ENCODE peak calls at places on chromosomes 11 and 22, in four cellular contexts. D is thyroid gland, T is esophagus muscularis mucosa, C is gastrocnemius medialis. L is an unnamed sample.

GRCh38 chr11:112797653-112798293 is 163.4 kb upstream of the NCAM1 start:
- DNase-seq in C (peak; percentile 46), T (no peak), D (peak; percentile 90), L (no peak)

GRCh38 chr11:132307309-132308020 is 937.0 kb downstream of the NTM start:
- DNase-seq in T (no peak), D (no peak), C (peak; percentile 54), L (no peak)

GRCh38 chr22:49979587-49980264 is 19.2 kb downstream of the PIM3 start:
- DNase-seq in C (no peak), D (peak; percentile 49), T (no peak), L (no peak)

GRCh38 chr11:77191429-77191822 is 63.4 kb downstream of the MYO7A start:
- DNase-seq in D (peak; percentile 31), T (no peak), C (no peak), L (no peak)

GRCh38 chr11:117017456-117017855 is 80.8 kb downstream of the SIK3 start:
- DNase-seq in T (no peak), D (no peak), C (no peak), L (no peak)

GRCh38 chr11:47466701-47467250 is 17.8 kb upstream of the RAPSN start:
- DNase-seq in C (no peak), D (peak; percentile 57), T (no peak), L (no peak)

GRCh38 chr11:16117989-16118810 is 238.1 kb downstream of the SOX6 start:
- DNase-seq in T (no peak), C (peak; percentile 55), D (no peak), L (no peak)

GRCh38 chr11:67288452-67289225 is 464 bp upstream of the ANKRD13D start:
- DNase-seq in D (peak; percentile 86), T (peak; percentile 98), C (peak; percentile 76), L (peak; percentile 50)

GRCh38 chr11:10351768-10352641 is 47.1 kb downstream of the ADM start:
- DNase-seq in C (peak; percentile 50), D (peak; percentile 60), T (peak; percentile 93), L (no peak)

GRCh38 chr11:73972187-73972586 is 10.5 kb downstream of the UCP2 start:
- DNase-seq in D (no peak), T (no peak), C (no peak), L (no peak)

GRCh38 chr11:91446267-91446666 is 778.4 kb upstream of the FAT3 start:
- DNase-seq in T (no peak), D (no peak), C (no peak), L (no peak)

GRCh38 chr22:19943665-19944026 is 2.0 kb upstream of the TXNRD2 start:
- DNase-seq in C (no peak), T (no peak), D (no peak), L (no peak)

GRCh38 chr11:88231894-88232482 is 56.7 kb upstream of the RAB38 start:
- DNase-seq in T (no peak), C (no peak), D (no peak), L (no peak)

GRCh38 chr11:10308208-10308954 is 3.5 kb downstream of the ADM start:
- DNase-seq in D (no peak), T (no peak), C (no peak), L (no peak)

GRCh38 chr11:67054851-67055523 is 1.7 kb upstream of the RHOD start:
- DNase-seq in C (peak; percentile 73), D (no peak), T (no peak), L (no peak)

GRCh38 chr22:36619797-36620390 is 83.7 kb downstream of the CACNG2 start:
- DNase-seq in D (no peak), T (no peak), C (no peak), L (no peak)

GRCh38 chr11:17722000-17722643 is 2.8 kb downstream of the MYOD1 start:
- DNase-seq in C (peak; percentile 76), D (no peak), T (no peak), L (no peak)

GRCh38 chr11:17720796-17721171 is 1.4 kb downstream of the MYOD1 start:
- DNase-seq in C (peak; percentile 63), D (no peak), T (no peak), L (no peak)

GRCh38 chr11:17725174-17725573 is 5.8 kb downstream of the MYOD1 start:
- DNase-seq in D (no peak), T (no peak), C (no peak), L (no peak)

GRCh38 chr11:17721242-17721999 is 2.0 kb downstream of the MYOD1 start:
- DNase-seq in C (no peak), D (no peak), T (no peak), L (no peak)

DNA sequence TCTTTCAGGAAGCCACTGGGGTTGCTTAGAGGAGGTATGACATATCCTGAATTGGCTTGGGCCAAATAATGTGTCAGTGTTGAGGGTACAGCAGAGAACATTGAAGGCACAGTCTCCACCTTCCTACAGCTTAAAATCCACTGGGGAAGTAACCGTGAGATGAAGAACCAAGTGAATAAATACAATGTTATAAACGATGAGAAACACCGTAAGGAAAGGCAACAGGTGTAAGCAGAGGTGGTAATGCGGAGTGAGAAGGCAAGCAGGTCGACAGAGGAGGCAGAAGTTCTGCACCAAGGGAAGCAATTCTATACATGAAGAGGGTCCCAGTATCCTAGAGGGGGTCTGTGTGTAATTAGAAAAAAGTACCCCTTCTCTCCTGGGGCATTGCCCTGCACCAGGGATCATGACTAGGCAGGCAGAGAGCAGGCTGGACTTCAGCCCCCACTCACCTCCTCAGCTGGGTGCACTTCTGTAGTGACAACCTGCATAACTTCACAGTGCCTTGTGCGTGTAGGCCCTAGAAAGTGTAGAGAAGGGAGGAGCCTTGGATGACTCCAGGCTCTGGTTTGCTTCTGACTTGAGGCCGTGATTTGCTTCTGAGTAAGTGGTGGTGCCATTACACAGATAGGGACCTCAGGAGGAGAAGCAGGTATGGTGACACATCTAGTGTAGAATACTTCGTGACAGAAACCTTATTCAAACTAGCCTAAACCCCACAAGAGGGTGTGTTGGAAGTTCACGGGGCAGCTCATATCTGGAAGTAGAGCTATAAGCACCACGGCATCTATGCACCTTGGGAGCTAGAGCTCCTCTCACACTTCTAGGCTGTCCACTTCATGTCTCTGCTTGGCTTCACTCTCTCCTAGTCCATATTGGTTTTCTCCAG is 4.9 kb downstream of the MYOD1 start:
- DNase-seq in D (no peak), C (no peak), T (no peak), L (no peak)
- TF ChIP-seq POLR2A in D (no peak), C (no peak), T (no peak), L (no peak)

DNA sequence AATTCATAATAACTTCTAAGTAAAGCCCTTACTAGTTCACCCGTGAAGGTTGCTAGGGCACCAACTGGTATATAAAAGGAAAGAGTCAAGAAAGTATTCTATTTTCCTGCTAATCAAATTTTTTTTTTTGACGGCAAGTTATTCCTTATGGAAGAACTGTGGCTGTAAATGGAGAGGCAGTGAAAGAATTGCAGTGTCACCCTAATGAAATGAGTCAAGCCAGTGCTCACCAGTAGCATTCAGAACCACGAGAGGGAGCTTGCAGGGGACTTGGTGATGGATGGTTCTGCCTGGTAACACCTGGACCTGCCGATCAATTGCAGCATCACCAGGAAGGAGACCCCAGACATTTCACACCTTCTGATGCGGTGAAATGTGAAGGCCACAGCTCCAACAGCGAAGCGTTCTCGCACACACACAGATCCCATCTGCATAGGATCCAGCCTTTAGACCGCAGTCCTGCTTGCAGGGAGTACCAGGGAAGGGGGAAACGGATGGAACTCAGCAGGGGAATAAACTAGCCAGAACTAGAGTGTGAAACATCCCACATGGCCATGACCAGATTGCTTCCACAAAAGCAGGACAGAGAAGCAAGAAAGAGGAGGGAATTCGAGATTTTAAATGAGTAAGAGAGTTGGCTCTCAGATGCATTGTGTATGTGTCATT is 326.2 kb downstream of the TBC1D22A start:
- DNase-seq in C (no peak), T (no peak), D (no peak), L (no peak)
- TF ChIP-seq CTCF in C (no peak), T (no peak), D (no peak), L (no peak)

DNA sequence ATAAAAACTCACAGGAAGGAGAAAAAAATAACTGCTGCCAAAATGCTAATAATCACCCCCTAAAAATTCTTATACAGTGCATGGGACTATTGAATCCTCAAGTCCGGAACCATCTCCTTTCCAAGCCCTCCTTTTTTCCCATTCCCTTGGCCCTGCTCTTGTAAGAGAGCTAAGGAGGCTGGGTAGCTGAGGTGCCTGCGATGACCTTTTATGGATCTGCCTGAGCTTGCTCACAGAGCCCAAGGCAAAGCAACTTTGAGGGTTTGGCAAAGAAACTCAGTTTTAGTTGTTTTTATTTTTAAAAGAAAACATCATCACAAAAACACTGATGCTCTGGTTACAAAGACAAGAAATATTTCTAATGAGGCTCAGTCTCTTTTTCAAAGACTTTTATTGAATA is 334.3 kb downstream of the TTC28 start:
- DNase-seq in C (no peak), D (peak; percentile 22), T (no peak), L (no peak)
- H3K27ac ChIP-seq in C (no peak overlapping the region), D (no peak overlapping the region), T (no peak overlapping the region), L (peak overlapping the region; percentile 29)

GRCh38 chr11:65851811-65852507 is 6.0 kb downstream of the CFL1 start:
- DNase-seq in D (no peak), T (no peak), C (no peak), L (no peak)

GRCh38 chr11:65852508-65853248 is 5.3 kb downstream of the CFL1 start:
- DNase-seq in T (no peak), C (no peak), D (no peak), L (no peak)

GRCh38 chr11:65849771-65850216 is 8.2 kb downstream of the CFL1 start:
- DNase-seq in D (no peak), C (no peak), T (no peak), L (no peak)

GRCh38 chr11:65850217-65851082 is 7.5 kb downstream of the CFL1 start:
- DNase-seq in C (no peak), T (no peak), D (no peak), L (no peak)

GRCh38 chr11:65851083-65851579 is 6.8 kb downstream of the CFL1 start:
- DNase-seq in D (no peak), T (no peak), C (no peak), L (no peak)
- TF ChIP-seq POLR2A in D (no peak), T (no peak), C (no peak), L (no peak)

DNA sequence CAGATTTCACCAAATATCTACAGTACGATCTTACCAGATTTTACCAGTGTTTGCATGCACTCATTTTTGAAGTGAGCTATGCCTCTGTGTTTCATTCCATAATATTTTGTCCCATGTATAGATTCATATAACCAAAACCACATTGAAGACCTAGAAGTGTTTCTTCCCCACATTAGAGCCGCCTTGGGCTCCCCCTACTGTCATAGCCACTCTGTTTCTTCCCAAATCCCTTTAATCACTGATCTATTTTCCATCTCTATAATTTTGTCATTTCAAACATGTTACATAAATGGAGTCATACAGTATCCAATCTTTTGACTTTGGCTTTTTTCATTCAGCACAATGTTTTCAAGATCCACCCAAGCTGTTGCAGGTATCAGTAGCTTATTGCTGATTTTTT is 12.7 kb downstream of the MRGPRX3 start:
- DNase-seq in D (no peak), C (no peak), T (no peak), L (no peak)
- TF ChIP-seq CTCF in D (no peak), C (no peak), T (no peak), L (no peak)

GRCh38 chr11:121134758-121135312 is 33.8 kb downstream of the TECTA start:
- DNase-seq in D (peak; percentile 29), T (no peak), C (no peak), L (no peak)

GRCh38 chr11:121133046-121133445 is 32.0 kb downstream of the TECTA start:
- DNase-seq in T (no peak), C (no peak), D (no peak), L (no peak)

GRCh38 chr11:121138259-121138658 is 37.2 kb downstream of the TECTA start:
- DNase-seq in D (no peak), C (no peak), T (no peak), L (no peak)

GRCh38 chr11:121140369-121140768 is 39.3 kb downstream of the TECTA start:
- DNase-seq in T (no peak), D (no peak), C (no peak), L (no peak)

GRCh38 chr11:121137005-121137404 is 36.0 kb downstream of the TECTA start:
- DNase-seq in T (no peak), C (no peak), D (no peak), L (no peak)
- H3K27ac ChIP-seq in T (no peak overlapping the region), C (no peak overlapping the region), D (no peak overlapping the region), L (no peak overlapping the region)

GRCh38 chr11:1750840-1751520 is 585 bp upstream of the IFITM10 start:
- DNase-seq in D (no peak), T (no peak), C (no peak), L (no peak)
- TF ChIP-seq POLR2A in D (no peak), T (no peak), C (no peak), L (no peak)

L was measured in esophagus squamous epithelium.